ENCODE peak calls at places on chromosome 5, in five cellular contexts. E is body of pancreas, O is fibroblast of pulmonary artery, U is mesenchymal stem cell, H is transverse colon. L is an unnamed sample.

GRCh38 chr5:140000332-140000731 is 42.8 kb downstream of the NRG2 start:
- DNase-seq in U (no peak), O (no peak), E (peak), H (no peak), L (no peak)

GRCh38 chr5:69404659-69405330 is 10.1 kb upstream of the MARVELD2 start:
- DNase-seq in O (no peak), H (no peak), U (no peak), E (no peak), L (no peak)

GRCh38 chr5:134577796-134578577 is 52.5 kb downstream of the JADE2 start:
- DNase-seq in O (peak), U (peak), E (peak), H (peak), L (peak)

GRCh38 chr5:159059722-159060121 is 40.0 kb downstream of the EBF1 start:
- DNase-seq in U (no peak), O (no peak), H (no peak), E (no peak), L (no peak)

GRCh38 chr5:142641681-142642080 is 44.2 kb downstream of the FGF1 start:
- DNase-seq in H (no peak), E (no peak), U (no peak), O (no peak), L (no peak)

GRCh38 chr5:169876376-169876775 is 103.9 kb downstream of the INSYN2B start:
- DNase-seq in U (peak), O (peak), E (no peak), H (no peak), L (no peak)

GRCh38 chr5:109585012-109585599 is 104.6 kb upstream of the MAN2A1 start:
- DNase-seq in O (peak), E (no peak), U (peak), H (no peak), L (no peak)

GRCh38 chr5:177494356-177495195 is 2.8 kb downstream of the PDLIM7 start:
- DNase-seq in U (peak), O (peak), H (peak), E (peak), L (peak)

GRCh38 chr5:127290019-127290945 is at the start of gene MEGF10:
- DNase-seq in O (peak), H (peak), E (peak), U (peak), L (peak)

GRCh38 chr5:39156082-39156481 is 63.3 kb downstream of the FYB1 start:
- DNase-seq in O (no peak), H (no peak), E (no peak), U (no peak), L (no peak)

GRCh38 chr5:173562451-173562850 is 54.0 kb downstream of the BOD1 start:
- DNase-seq in U (no peak), O (no peak), H (no peak), E (no peak), L (no peak)

GRCh38 chr5:122141751-122142150 is 12.4 kb downstream of the ZNF474 start:
- DNase-seq in O (peak), E (no peak), H (no peak), U (peak), L (no peak)

GRCh38 chr5:168433982-168434381 is 52.3 kb upstream of the RARS1 start:
- DNase-seq in E (no peak), O (peak), H (no peak), U (no peak), L (no peak)

GRCh38 chr5:36494756-36495637 is 111.4 kb upstream of the SLC1A3 start:
- DNase-seq in O (peak), H (no peak), U (no peak), E (peak), L (no peak)

GRCh38 chr5:141149812-141150211 is at the start of gene PCDHB6:
- DNase-seq in O (peak), H (no peak), U (no peak), E (no peak), L (no peak)

GRCh38 chr5:97554992-97555981 is 372.2 kb upstream of the RIOK2 start:
- DNase-seq in E (no peak), U (no peak), O (peak), H (no peak), L (no peak)

GRCh38 chr5:16819522-16820167 is 116.4 kb downstream of the MYO10 start:
- DNase-seq in E (no peak), U (peak), H (no peak), O (peak), L (no peak)

GRCh38 chr5:27315541-27316282 is 277.3 kb upstream of the CDH9 start:
- DNase-seq in U (peak), H (no peak), E (no peak), O (peak), L (no peak)

GRCh38 chr5:144972317-144972716 is 801.6 kb downstream of the KCTD16 start:
- DNase-seq in E (no peak), H (no peak), U (peak), O (no peak), L (no peak)

GRCh38 chr5:140145818-140146522 is 20.2 kb downstream of the IGIP start:
- DNase-seq in U (peak), O (peak), E (peak), H (peak), L (peak)

GRCh38 chr5:55601209-55601618 is 66.5 kb upstream of the PLPP1 start:
- DNase-seq in H (peak), U (peak), O (peak), E (peak), L (peak)

GRCh38 chr5:11904270-11904906 is at the start of gene CTNND2:
- DNase-seq in U (peak), H (no peak), E (peak), O (no peak), L (peak)

GRCh38 chr5:156000115-156000514 is 326.8 kb upstream of the SGCD start:
- DNase-seq in U (no peak), E (no peak), O (no peak), H (no peak), L (no peak)

GRCh38 chr5:157689942-157690689 is 18.8 kb downstream of the C5orf52 start:
- DNase-seq in U (no peak), H (no peak), O (no peak), E (peak), L (no peak)

GRCh38 chr5:121019112-121019511 is 555.0 kb downstream of the PRR16 start:
- DNase-seq in E (no peak), U (no peak), H (no peak), O (no peak), L (no peak)

GRCh38 chr5:82346376-82347212 is 68.4 kb upstream of the RPS23 start:
- DNase-seq in E (no peak), U (no peak), H (no peak), O (no peak), L (no peak)

GRCh38 chr5:6820851-6821479 is 107.7 kb downstream of the TENT4A start:
- DNase-seq in U (no peak), E (peak), H (peak), O (peak), L (no peak)

GRCh38 chr5:45411971-45412612 is 284.1 kb downstream of the HCN1 start:
- DNase-seq in H (no peak), U (peak), O (peak), E (no peak), L (no peak)

GRCh38 chr5:102886586-102886985 is 131.5 kb downstream of the PAM start:
- DNase-seq in E (no peak), O (no peak), H (no peak), U (no peak), L (no peak)

GRCh38 chr5:72457491-72457890 is 49.7 kb downstream of the ZNF366 start:
- DNase-seq in E (no peak), U (no peak), O (no peak), H (no peak), L (no peak)

GRCh38 chr5:75405296-75405695 is 68.3 kb downstream of the HMGCR start:
- DNase-seq in H (no peak), E (no peak), O (no peak), U (peak), L (no peak)

GRCh38 chr5:87347272-87347671 is 65.5 kb downstream of the CCNH start:
- DNase-seq in O (no peak), H (no peak), U (no peak), E (no peak), L (no peak)

GRCh38 chr5:71483355-71483754 is 27.9 kb downstream of the BDP1 start:
- DNase-seq in U (peak), E (no peak), H (no peak), O (peak), L (no peak)

GRCh38 chr5:6583049-6583880 is 49.6 kb downstream of the NSUN2 start:
- DNase-seq in U (peak), O (peak), E (peak), H (peak), L (peak)

GRCh38 chr5:138054863-138055558 is 22.1 kb upstream of the FAM13B start:
- DNase-seq in O (peak), H (no peak), U (no peak), E (no peak), L (no peak)

DNA sequence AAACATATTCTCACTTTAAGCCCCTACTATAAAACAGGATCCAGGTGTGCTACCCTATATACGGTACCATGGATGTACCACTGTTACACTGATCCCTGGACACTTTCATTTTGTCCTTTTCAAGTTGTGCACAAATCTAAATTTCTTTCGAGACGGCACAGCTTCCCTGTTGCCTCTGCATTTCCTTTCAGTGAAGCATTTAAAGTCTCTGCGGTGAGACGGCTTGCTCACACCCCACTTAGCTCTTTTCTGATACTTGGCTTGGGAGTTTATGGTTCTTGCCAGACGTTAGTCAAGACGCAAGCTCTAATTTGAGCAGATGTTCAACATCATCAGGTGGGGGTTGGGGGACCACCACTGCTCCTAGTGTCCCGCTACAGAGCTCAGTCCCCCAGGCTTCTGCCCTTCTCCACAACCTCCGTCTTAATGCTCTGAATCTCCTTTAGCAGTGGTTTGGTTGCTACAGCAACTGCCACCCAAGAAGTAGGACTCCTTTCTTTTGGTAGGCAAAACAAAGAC is 15.8 kb downstream of the F2RL2 start:
- DNase-seq in U (peak), H (no peak), O (peak), E (no peak), L (no peak)
- H3K4me3 ChIP-seq in U (no peak), H (no peak), O (no peak), E (no peak), L (no peak)

GRCh38 chr5:54234304-54234938 is 76.0 kb downstream of the ARL15 start:
- DNase-seq in O (peak), E (no peak), H (no peak), U (peak), L (no peak)
- H3K4me3 ChIP-seq in O (no peak), E (no peak), H (no peak), U (no peak), L (no peak)

GRCh38 chr5:106189121-106189809 is 1481.5 kb downstream of the EFNA5 start:
- DNase-seq in U (no peak), H (no peak), O (no peak), E (no peak), L (no peak)
- H3K4me3 ChIP-seq in U (no peak), H (no peak), O (no peak), E (no peak), L (no peak)

DNA sequence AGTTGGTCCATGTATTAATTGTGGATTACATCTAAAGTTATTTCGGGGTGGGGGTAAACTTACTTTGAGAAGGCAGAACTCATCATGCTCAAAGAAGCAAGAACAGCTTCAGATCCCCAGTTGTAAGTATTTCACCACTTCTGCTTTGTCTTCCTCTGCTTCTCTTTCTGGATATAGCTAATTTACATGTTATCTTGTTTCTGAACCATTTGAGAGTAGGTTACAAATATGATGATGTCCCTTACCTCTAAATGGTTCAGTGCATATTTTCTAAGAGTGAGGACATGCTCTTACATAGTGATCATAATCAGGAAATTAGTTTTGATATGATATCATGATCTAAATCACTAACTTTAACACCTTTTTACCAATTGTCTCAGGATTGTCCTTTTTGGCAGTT is 11.9 kb downstream of the TRIO start:
- DNase-seq in O (no peak), H (no peak), U (no peak), E (no peak), L (no peak)
- H3K4me3 ChIP-seq in O (no peak), H (no peak), U (no peak), E (no peak), L (no peak)

DNA sequence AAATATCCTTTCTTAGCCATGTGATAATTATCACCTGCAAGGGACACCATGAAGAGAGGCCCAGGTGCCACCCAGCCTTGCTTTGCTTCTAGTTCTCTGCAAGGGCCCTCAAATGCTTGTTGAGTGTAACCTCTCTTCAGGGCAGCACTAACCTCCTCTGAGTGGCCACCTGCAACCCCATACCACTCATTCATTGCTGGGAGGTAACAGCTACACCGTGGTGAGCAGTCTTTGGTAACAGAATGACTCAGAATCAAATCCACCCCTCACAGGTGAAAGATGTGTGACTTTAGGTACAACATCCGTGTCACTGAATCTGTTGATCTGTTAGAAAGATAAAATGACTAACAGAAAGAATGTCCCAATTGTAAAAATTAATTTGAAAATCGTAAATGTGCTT is 365.1 kb upstream of the TRPC7 start:
- DNase-seq in H (no peak), E (no peak), O (no peak), U (no peak), L (no peak)
- H3K4me3 ChIP-seq in H (no peak), E (no peak), O (no peak), U (no peak), L (no peak)